ENCODE peak calls at places on chromosomes 16 and 17, in four cellular contexts. W is GM23338, P is neural progenitor cell, Y is mammary epithelial cell. E is an unnamed sample.

GRCh38 chr17:76382305-76382802 is 2.1 kb upstream of the SPHK1 start:
- DNase-seq in W (peak; percentile 79), P (peak; percentile 90), Y (peak; percentile 66), E (peak; percentile 64)

GRCh38 chr16:78122774-78123315 is 23.4 kb downstream of the WWOX start:
- DNase-seq in W (peak; percentile 67), P (peak; percentile 32), Y (peak; percentile 57), E (peak; percentile 53)

GRCh38 chr17:78316867-78317816 is 42.7 kb downstream of the SOCS3 start:
- DNase-seq in W (peak; percentile 93), P (peak; percentile 53), Y (no peak), E (peak; percentile 84)

GRCh38 chr16:17205279-17206139 is 265.3 kb downstream of the XYLT1 start:
- DNase-seq in W (peak; percentile 74), P (peak; percentile 43), Y (no peak), E (peak; percentile 47)

GRCh38 chr16:56691885-56692284 is 9.6 kb downstream of the MT1X start:
- DNase-seq in W (peak; percentile 67), P (no peak), Y (peak; percentile 98), E (peak; percentile 61)

GRCh38 chr16:25092489-25092888 is 19.1 kb upstream of the LCMT1 start:
- DNase-seq in W (peak; percentile 8), P (no peak), Y (no peak), E (no peak)

GRCh38 chr16:71288890-71289731 is at the start of gene CMTR2:
- DNase-seq in W (peak; percentile 97), P (peak; percentile 100), Y (peak; percentile 98), E (peak; percentile 99)

GRCh38 chr16:80103463-80103862 is 437.3 kb upstream of the DYNLRB2 start:
- DNase-seq in W (no peak), P (no peak), Y (peak; percentile 96), E (no peak)

GRCh38 chr17:2363318-2363717 is 26.0 kb downstream of the SGSM2 start:
- DNase-seq in W (no peak), P (no peak), Y (no peak), E (no peak)

GRCh38 chr17:10888858-10889257 is 51.0 kb upstream of the PIRT start:
- DNase-seq in W (no peak), P (peak; percentile 31), Y (no peak), E (no peak)

GRCh38 chr16:56683424-56684162 is 1.3 kb downstream of the MT1X start:
- DNase-seq in W (peak; percentile 33), P (no peak), Y (no peak), E (no peak)

GRCh38 chr17:37067555-37068111 is 118.9 kb downstream of the AATF start:
- DNase-seq in W (peak; percentile 42), P (no peak), Y (peak; percentile 66), E (peak; percentile 72)

GRCh38 chr17:37107406-37108083 is 158.8 kb downstream of the AATF start:
- DNase-seq in W (no peak), P (no peak), Y (peak; percentile 76), E (no peak)

GRCh38 chr17:17823433-17824118 is 13.2 kb downstream of the SREBF1 start:
- DNase-seq in W (peak; percentile 98), P (peak; percentile 99), Y (peak; percentile 86), E (peak; percentile 97)

GRCh38 chr16:11253995-11254912 is 1.8 kb downstream of the SOCS1 start:
- DNase-seq in W (no peak), P (no peak), Y (no peak), E (no peak)

GRCh38 chr17:69246726-69247375 is 18.2 kb upstream of the ABCA10 start:
- DNase-seq in W (peak; percentile 79), P (peak; percentile 60), Y (peak; percentile 24), E (peak; percentile 61)

GRCh38 chr16:27238016-27238587 is 30.5 kb downstream of the NSMCE1 start:
- DNase-seq in W (no peak), P (no peak), Y (no peak), E (peak; percentile 22)

GRCh38 chr17:5545051-5545987 is 39.0 kb downstream of the NLRP1 start:
- DNase-seq in W (no peak), P (no peak), Y (peak; percentile 24), E (no peak)

GRCh38 chr17:75380315-75380714 is 25.2 kb downstream of the GRB2 start:
- DNase-seq in W (no peak), P (no peak), Y (no peak), E (no peak)

GRCh38 chr17:50365649-50366393 is 7.2 kb downstream of the MRPL27 start:
- DNase-seq in W (no peak), P (no peak), Y (no peak), E (no peak)

GRCh38 chr16:58266336-58266735 is 28.5 kb downstream of the PRSS54 start:
- DNase-seq in W (no peak), P (no peak), Y (no peak), E (no peak)

GRCh38 chr17:48647103-48647963 is 21.2 kb upstream of the HOXB9 start:
- DNase-seq in W (peak; percentile 80), P (peak; percentile 45), Y (no peak), E (no peak)

GRCh38 chr16:11272484-11272883 is 945 bp downstream of the PRM3 start:
- DNase-seq in W (no peak), P (no peak), Y (no peak), E (no peak)

GRCh38 chr17:47872651-47873161 is 21.7 kb upstream of the SP6 start:
- DNase-seq in W (peak; percentile 76), P (no peak), Y (peak; percentile 53), E (no peak)

DNA sequence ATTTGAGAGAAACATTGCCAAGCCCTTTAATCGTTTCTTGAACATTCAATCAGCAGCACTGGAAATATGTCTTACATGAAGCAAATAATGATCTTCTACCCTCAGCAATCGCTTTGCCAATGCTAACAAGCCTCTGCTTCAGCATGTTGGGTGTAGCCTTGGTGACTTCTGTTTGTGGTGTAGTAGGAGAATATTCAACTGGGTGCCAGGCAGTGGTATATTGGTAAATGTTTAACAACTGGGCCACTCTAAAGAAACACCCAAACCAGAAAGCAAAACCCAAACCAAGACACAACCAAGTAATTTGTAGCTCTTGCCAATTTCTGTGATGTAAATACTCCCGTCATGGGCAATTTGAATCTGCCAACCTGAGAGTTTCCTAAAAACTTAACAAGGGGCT is 9.7 kb downstream of the CDH13 start:
- DNase-seq in W (no peak), P (no peak), Y (no peak), E (no peak)
- TF ChIP-seq CTCF in W (no peak), P (no peak), Y (no peak), E (no peak)

DNA sequence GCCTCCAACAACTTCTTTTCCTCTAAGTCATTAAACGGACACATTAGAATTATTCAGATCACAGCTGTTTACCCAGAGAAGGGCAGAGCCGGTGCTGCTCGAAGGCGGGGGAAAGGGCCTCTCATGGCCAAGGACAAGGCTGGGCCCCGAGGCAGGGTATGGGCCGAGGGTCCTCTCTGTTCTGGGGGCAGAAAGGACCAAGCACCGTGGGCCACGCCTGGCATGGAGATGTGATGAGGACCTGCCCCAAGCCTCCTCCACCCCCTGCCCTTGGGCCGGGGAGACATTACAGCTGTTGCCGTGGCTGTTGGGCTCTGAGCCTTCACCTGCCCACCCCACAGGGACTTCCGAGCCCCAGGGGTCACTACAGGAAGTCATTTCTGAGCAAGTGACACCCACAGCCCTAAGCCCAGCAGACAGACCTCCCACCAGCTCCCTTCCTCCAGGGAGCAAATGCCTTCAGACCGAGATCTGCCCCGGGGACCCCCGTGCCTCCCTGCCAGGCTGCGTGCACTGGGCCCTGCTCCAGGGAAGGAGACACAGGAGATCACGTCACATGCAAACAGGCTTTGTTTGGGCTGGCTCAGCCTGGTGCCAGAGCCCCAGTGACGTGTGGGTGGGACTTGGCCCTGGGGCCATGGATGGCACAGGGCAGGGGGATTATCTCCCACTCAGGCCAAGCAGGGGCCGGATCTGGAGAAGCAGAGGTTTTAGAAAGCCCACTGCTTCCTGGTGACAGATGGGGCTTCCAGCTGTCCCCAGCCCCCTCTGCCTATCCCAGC is 652 bp upstream of the PVALEF start:
- DNase-seq in W (no peak), P (peak; percentile 33), Y (no peak), E (no peak)
- TF ChIP-seq EZH2 in W (no peak), P (no peak), Y (peak; percentile 30), E (no peak)

GRCh38 chr17:73126716-73127473 is 34.4 kb upstream of the SLC39A11 start:
- DNase-seq in W (no peak), P (no peak), Y (no peak), E (no peak)
- TF ChIP-seq CTCF in W (no peak), P (no peak), Y (no peak), E (no peak)

GRCh38 chr17:70271200-70271599 is 101.9 kb downstream of the KCNJ2 start:
- DNase-seq in W (no peak), P (peak; percentile 47), Y (no peak), E (no peak)
- TF ChIP-seq EZH2 in W (no peak), P (no peak), Y (no peak), E (no peak)

GRCh38 chr16:55041540-55042234 is 111.0 kb downstream of the IRX5 start:
- DNase-seq in W (no peak), P (no peak), Y (no peak), E (no peak)

GRCh38 chr16:55042556-55043432 is 112.1 kb downstream of the IRX5 start:
- DNase-seq in W (no peak), P (no peak), Y (no peak), E (no peak)

GRCh38 chr16:55045329-55046145 is 114.9 kb downstream of the IRX5 start:
- DNase-seq in W (no peak), P (no peak), Y (no peak), E (no peak)

GRCh38 chr16:55044366-55044975 is 113.8 kb downstream of the IRX5 start:
- DNase-seq in W (no peak), P (no peak), Y (no peak), E (no peak)

DNA sequence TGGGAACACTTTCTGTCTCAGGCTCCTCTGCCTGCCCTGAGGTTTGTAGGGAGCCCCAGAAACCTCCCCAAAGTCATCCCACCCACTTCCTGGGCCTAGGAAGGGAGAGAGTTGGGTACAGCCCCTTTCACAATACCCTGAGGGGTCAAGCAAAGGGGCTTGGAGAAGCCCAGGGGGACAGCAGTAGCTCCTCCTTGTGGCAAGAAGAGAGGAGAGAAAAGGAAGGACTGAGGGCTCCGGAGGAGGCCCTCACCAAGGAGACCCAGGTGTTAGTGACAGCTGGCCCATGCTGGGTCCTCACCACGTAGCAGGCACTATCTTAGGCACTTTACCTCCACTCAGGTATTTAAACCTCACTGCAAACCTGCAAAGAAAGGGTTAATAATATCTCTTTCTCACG is 112.8 kb downstream of the IRX5 start:
- DNase-seq in W (no peak), P (peak; percentile 35), Y (no peak), E (no peak)
- TF ChIP-seq CTCF in W (peak; percentile 50), P (peak; percentile 45), Y (no peak), E (no peak)